ENCODE peak calls at places on chromosomes 11 and 22, in six cellular contexts. E, Y, N, O, H and Z are unnamed samples.

GRCh38 chr11:69837791-69838190 is 18.6 kb upstream of the FGF3 start:
- DNase-seq in E (no peak), Y (peak; percentile 20), N (no peak), O (no peak), H (peak; percentile 13), Z (no peak)

GRCh38 chr11:9755561-9755960 is 91.7 kb downstream of the SWAP70 start:
- DNase-seq in E (peak; percentile 91), Y (no peak), N (no peak), O (no peak), H (no peak), Z (no peak)

GRCh38 chr11:8732276-8732675 is 49.7 kb downstream of the RPL27A start:
- DNase-seq in E (no peak), Y (no peak), N (no peak), O (no peak), H (no peak), Z (no peak)

GRCh38 chr11:75164318-75164827 is 13.5 kb downstream of the SLCO2B1 start:
- DNase-seq in E (no peak), Y (no peak), N (peak; percentile 71), O (no peak), H (no peak), Z (no peak)

GRCh38 chr22:45503816-45504702 is 1.4 kb downstream of the FBLN1 start:
- DNase-seq in E (peak; percentile 67), Y (no peak), N (peak; percentile 69), O (no peak), H (no peak), Z (no peak)

GRCh38 chr11:44566952-44567875 is 1.8 kb downstream of the CD82 start:
- DNase-seq in E (no peak), Y (peak; percentile 51), N (no peak), O (peak; percentile 2), H (no peak), Z (no peak)

GRCh38 chr11:124039557-124039956 is 1.6 kb downstream of the OR10G7 start:
- DNase-seq in E (no peak), Y (no peak), N (no peak), O (no peak), H (no peak), Z (no peak)

GRCh38 chr22:45397806-45398205 is 15.6 kb downstream of the SMC1B start:
- DNase-seq in E (no peak), Y (no peak), N (no peak), O (no peak), H (no peak), Z (no peak)

GRCh38 chr11:6587360-6587953 is 16.0 kb downstream of the RRP8 start:
- DNase-seq in E (no peak), Y (peak; percentile 87), N (no peak), O (no peak), H (no peak), Z (no peak)

GRCh38 chr11:94832604-94833238 is 64.6 kb downstream of the AMOTL1 start:
- DNase-seq in E (no peak), Y (no peak), N (no peak), O (no peak), H (no peak), Z (no peak)

GRCh38 chr11:32829680-32830412 is at the start of gene PRRG4:
- DNase-seq in E (peak; percentile 57), Y (peak; percentile 67), N (peak; percentile 78), O (no peak), H (no peak), Z (peak; percentile 24)

GRCh38 chr11:1348748-1349073 is 39.3 kb upstream of the TOLLIP start:
- DNase-seq in E (no peak), Y (peak; percentile 48), N (no peak), O (no peak), H (no peak), Z (no peak)

GRCh38 chr11:128895505-128895904 is 4.3 kb downstream of the KCNJ5 start:
- DNase-seq in E (no peak), Y (peak; percentile 45), N (no peak), O (no peak), H (no peak), Z (no peak)

GRCh38 chr11:78567209-78567608 is 7.5 kb downstream of the NARS2 start:
- DNase-seq in E (peak; percentile 42), Y (no peak), N (no peak), O (no peak), H (no peak), Z (no peak)

GRCh38 chr22:43337946-43338345 is 5.2 kb downstream of the SCUBE1 start:
- DNase-seq in E (no peak), Y (no peak), N (no peak), O (no peak), H (no peak), Z (no peak)

GRCh38 chr11:102064316-102064715 is 17.1 kb downstream of the CFAP300 start:
- DNase-seq in E (no peak), Y (no peak), N (no peak), O (no peak), H (no peak), Z (no peak)

GRCh38 chr11:68525930-68526329 is 65.4 kb downstream of the PPP6R3 start:
- DNase-seq in E (peak; percentile 56), Y (no peak), N (no peak), O (no peak), H (no peak), Z (no peak)

GRCh38 chr11:8360086-8360828 is 96.6 kb upstream of the LMO1 start:
- DNase-seq in E (peak; percentile 12), Y (peak; percentile 20), N (no peak), O (no peak), H (no peak), Z (no peak)

GRCh38 chr11:12066799-12067508 is 43.4 kb upstream of the MICAL2 start:
- DNase-seq in E (peak; percentile 49), Y (peak; percentile 87), N (no peak), O (no peak), H (peak; percentile 67), Z (no peak)

GRCh38 chr11:40388097-40388818 is 1071.2 kb downstream of the LRRC4C start:
- DNase-seq in E (no peak), Y (no peak), N (no peak), O (no peak), H (no peak), Z (no peak)

GRCh38 chr22:22178992-22179391 is 65.6 kb upstream of the VPREB1 start:
- DNase-seq in E (no peak), Y (no peak), N (no peak), O (no peak), H (no peak), Z (no peak)

GRCh38 chr22:22180738-22181514 is 63.7 kb upstream of the VPREB1 start:
- DNase-seq in E (no peak), Y (no peak), N (no peak), O (no peak), H (no peak), Z (no peak)

GRCh38 chr22:22178566-22178965 is 66.0 kb upstream of the VPREB1 start:
- DNase-seq in E (no peak), Y (no peak), N (no peak), O (no peak), H (no peak), Z (no peak)

GRCh38 chr22:22181515-22181959 is 63.0 kb upstream of the VPREB1 start:
- DNase-seq in E (no peak), Y (no peak), N (no peak), O (no peak), H (no peak), Z (no peak)

GRCh38 chr22:22179858-22180257 is 64.7 kb upstream of the VPREB1 start:
- DNase-seq in E (no peak), Y (no peak), N (no peak), O (no peak), H (no peak), Z (no peak)
- H3K27me3 ChIP-seq in E (peaks cover 84% of the 10 kb centered on the region), Y (no peaks in the 10 kb centered on the region), N (no peaks in the 10 kb centered on the region), O (peaks cover 45% of the 10 kb centered on the region), H (no peaks in the 10 kb centered on the region), Z (peaks cover 20% of the 10 kb centered on the region)

DNA sequence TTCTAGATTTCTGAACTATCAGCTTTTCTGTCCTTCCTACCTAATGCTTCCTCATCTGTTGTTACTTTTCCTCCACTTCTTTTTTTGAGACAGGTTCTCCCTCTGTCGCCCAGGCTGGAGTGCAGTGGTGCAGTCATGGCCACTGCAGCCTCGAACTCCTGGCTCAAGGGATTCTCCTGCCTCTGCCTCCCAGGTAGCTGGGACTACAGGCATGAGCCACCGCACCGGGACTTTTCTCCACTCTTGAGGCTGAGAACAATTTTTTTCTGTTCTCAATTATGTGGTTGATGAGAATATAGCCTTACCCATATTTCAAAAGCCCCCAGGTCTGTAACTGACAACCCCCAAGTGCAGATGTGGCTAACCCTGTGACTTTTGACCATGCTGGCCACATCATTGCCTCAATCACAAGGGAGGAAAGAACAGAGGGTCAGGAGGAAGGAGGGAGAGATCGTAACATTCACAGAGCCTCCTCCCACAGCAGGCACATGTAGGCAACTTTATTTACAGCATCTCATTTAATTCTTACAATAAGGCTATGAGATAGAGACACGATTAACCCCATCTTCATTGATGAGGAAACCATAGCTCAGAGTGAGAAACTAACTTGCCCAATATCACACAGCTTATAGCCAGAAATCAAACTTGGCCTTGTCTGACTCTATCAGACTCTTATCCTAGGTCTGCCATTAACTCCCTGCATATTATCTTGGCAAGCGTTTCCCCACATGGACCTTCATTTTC is 9.5 kb downstream of the POU2F3 start:
- DNase-seq in E (no peak), Y (no peak), N (no peak), O (no peak), H (no peak), Z (no peak)
- H3K27me3 ChIP-seq in E (peaks cover 58% of the 10 kb centered on the region), Y (peaks cover 3% of the 10 kb centered on the region), N (no peaks in the 10 kb centered on the region), O (peaks cover 34% of the 10 kb centered on the region), H (no peaks in the 10 kb centered on the region), Z (no peaks in the 10 kb centered on the region)

GRCh38 chr11:126630893-126631292 is 275.4 kb downstream of the ST3GAL4 start:
- DNase-seq in E (no peak), Y (no peak), N (no peak), O (no peak), H (no peak), Z (no peak)
- H3K27me3 ChIP-seq in E (peaks cover 25% of the 10 kb centered on the region), Y (no peaks in the 10 kb centered on the region), N (no peaks in the 10 kb centered on the region), O (no peaks in the 10 kb centered on the region), H (no peaks in the 10 kb centered on the region), Z (peaks cover 3% of the 10 kb centered on the region)

GRCh38 chr11:4541071-4541470 is 3.9 kb upstream of the OR52M1 start:
- DNase-seq in E (no peak), Y (no peak), N (no peak), O (no peak), H (no peak), Z (no peak)

GRCh38 chr11:4543561-4543960 is 1.4 kb upstream of the OR52M1 start:
- DNase-seq in E (no peak), Y (no peak), N (no peak), O (no peak), H (no peak), Z (no peak)

GRCh38 chr11:4546876-4547275 is 1.9 kb downstream of the OR52M1 start:
- DNase-seq in E (no peak), Y (no peak), N (no peak), O (no peak), H (no peak), Z (no peak)

GRCh38 chr11:4539603-4540219 is 5.3 kb upstream of the OR52M1 start:
- DNase-seq in E (peak; percentile 48), Y (no peak), N (no peak), O (peak; percentile 52), H (no peak), Z (peak; percentile 19)

DNA sequence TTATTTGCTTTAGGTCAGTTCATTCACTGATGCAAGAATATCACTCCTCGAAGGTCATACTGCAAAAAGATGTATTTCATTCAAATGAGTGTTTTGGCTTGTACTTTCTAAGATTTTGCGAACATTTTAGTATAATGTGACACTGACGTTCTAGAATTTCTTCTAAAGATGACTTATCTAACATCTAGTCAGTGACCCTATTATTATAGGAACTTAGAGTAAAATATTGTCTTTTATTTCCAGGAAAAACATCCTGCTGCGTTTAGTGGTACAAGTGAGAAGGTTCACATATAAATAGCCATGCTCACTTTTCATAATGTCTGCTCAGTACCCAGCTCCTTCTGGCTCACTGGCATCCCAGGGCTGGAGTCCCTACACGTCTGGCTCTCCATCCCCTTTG is at the start of gene OR52M1:
- DNase-seq in E (no peak), Y (no peak), N (no peak), O (no peak), H (no peak), Z (no peak)
- H3K27me3 ChIP-seq in E (peaks cover 5% of the 10 kb centered on the region), Y (no peaks in the 10 kb centered on the region), N (no peaks in the 10 kb centered on the region), O (no peaks in the 10 kb centered on the region), H (no peaks in the 10 kb centered on the region), Z (no peaks in the 10 kb centered on the region)